ENCODE peak calls at places on chromosomes 3 and 15, in nine cellular contexts. S is A673; B is hepatic stellate cell; P is iPS-NIHi11; F is Caki2; A is BE2C; K is H7; E is progenitor cell of endocrine pancreas; Y is effector CD8-positive, alpha-beta T cell. T is an unnamed sample.

GRCh38 chr3:140022061-140022781 is 87.2 kb downstream of the CLSTN2 start:
- DNase-seq in K (no peak), P (no peak), Y (no peak), A (peak; percentile 61), F (no peak), S (no peak), B (no peak), E (no peak), T (no peak)

GRCh38 chr3:42541079-42541478 is 38.6 kb downstream of the VIPR1 start:
- DNase-seq in Y (no peak), E (no peak), S (no peak), B (no peak), P (no peak), K (no peak), F (no peak), A (no peak), T (no peak)

GRCh38 chr3:118587037-118587741 is 447.5 kb downstream of the IGSF11 start:
- DNase-seq in K (no peak), B (no peak), Y (no peak), E (no peak), A (no peak), P (no peak), S (no peak), F (no peak), T (no peak)

GRCh38 chr3:197600796-197601565 is 45.2 kb upstream of the BDH1 start:
- DNase-seq in S (no peak), E (no peak), P (no peak), K (no peak), Y (no peak), A (no peak), B (peak; percentile 60), F (no peak), T (peak; percentile 77)

GRCh38 chr15:87874896-87875661 is 381.5 kb downstream of the NTRK3 start:
- DNase-seq in K (peak; percentile 27), A (no peak), E (no peak), S (no peak), Y (no peak), B (no peak), P (peak; percentile 22), F (no peak), T (no peak)

GRCh38 chr3:156409694-156410093 is 145.2 kb downstream of the SSR3 start:
- DNase-seq in F (no peak), E (no peak), B (no peak), A (no peak), S (no peak), Y (no peak), K (no peak), P (no peak), T (no peak)

GRCh38 chr3:113600418-113601185 is 68.2 kb downstream of the SIDT1 start:
- DNase-seq in P (no peak), A (no peak), B (no peak), Y (no peak), E (no peak), S (no peak), K (no peak), F (no peak), T (no peak)

GRCh38 chr3:141410408-141410807 is 42.1 kb downstream of the ZBTB38 start:
- DNase-seq in P (no peak), E (no peak), K (no peak), F (no peak), Y (no peak), A (peak; percentile 45), S (peak; percentile 58), B (no peak), T (no peak)

GRCh38 chr15:72135719-72136118 is 17.5 kb downstream of the SENP8 start:
- DNase-seq in F (peak; percentile 14), B (no peak), S (no peak), E (no peak), K (no peak), A (no peak), Y (no peak), P (no peak), T (no peak)

GRCh38 chr3:46892285-46893145 is 15.0 kb downstream of the PTH1R start:
- DNase-seq in F (peak; percentile 89), K (peak; percentile 99), P (peak; percentile 96), B (peak; percentile 79), E (peak; percentile 54), Y (no peak), S (no peak), A (peak; percentile 63), T (peak; percentile 44)

GRCh38 chr3:8768364-8769087 is 887 bp downstream of the OXTR start:
- DNase-seq in E (no peak), B (peak; percentile 47), F (no peak), P (peak; percentile 30), A (no peak), Y (no peak), S (no peak), K (peak; percentile 73), T (no peak)

GRCh38 chr3:142645236-142645793 is 49.1 kb downstream of the PLS1 start:
- DNase-seq in Y (no peak), A (no peak), E (no peak), K (peak; percentile 10), B (peak; percentile 9), S (peak; percentile 71), F (peak; percentile 78), P (no peak), T (peak; percentile 93)

GRCh38 chr3:62415312-62415791 is 42.0 kb upstream of the FEZF2 start:
- DNase-seq in F (no peak), Y (no peak), B (no peak), A (no peak), E (no peak), K (peak; percentile 57), S (peak; percentile 32), P (peak; percentile 69), T (no peak)

GRCh38 chr3:122272889-122273288 is 52.2 kb upstream of the CSTA start:
- DNase-seq in K (no peak), B (no peak), A (no peak), Y (no peak), E (no peak), P (no peak), F (no peak), S (no peak), T (no peak)

GRCh38 chr15:51576911-51577500 is 45.6 kb downstream of the DMXL2 start:
- DNase-seq in B (no peak), A (no peak), S (peak; percentile 24), F (no peak), P (no peak), Y (no peak), E (no peak), K (no peak), T (no peak)

GRCh38 chr3:65714138-65714537 is 324.6 kb downstream of the MAGI1 start:
- DNase-seq in F (no peak), Y (no peak), B (no peak), E (no peak), K (no peak), P (no peak), A (no peak), S (no peak), T (no peak)

GRCh38 chr3:145282505-145282904 is 878.5 kb downstream of the PLOD2 start:
- DNase-seq in A (no peak), E (no peak), K (no peak), P (no peak), F (no peak), S (no peak), Y (no peak), B (no peak), T (no peak)

GRCh38 chr3:124813541-124813940 is 73.6 kb downstream of the ITGB5 start:
- DNase-seq in F (no peak), P (no peak), A (no peak), S (no peak), K (no peak), E (no peak), B (no peak), Y (no peak), T (no peak)

GRCh38 chr15:82894971-82895520 is 57.5 kb downstream of the HOMER2 start:
- DNase-seq in S (peak; percentile 51), K (peak; percentile 36), F (no peak), Y (no peak), A (no peak), B (no peak), E (no peak), P (peak; percentile 35), T (no peak)

GRCh38 chr3:124676236-124676635 is 54.0 kb upstream of the UMPS start:
- DNase-seq in K (no peak), B (peak; percentile 32), S (no peak), A (no peak), E (no peak), F (no peak), P (no peak), Y (no peak), T (no peak)

GRCh38 chr3:385151-385550 is 188.6 kb downstream of the CHL1 start:
- DNase-seq in F (peak; percentile 26), E (no peak), B (no peak), A (no peak), K (no peak), S (peak; percentile 73), Y (no peak), P (no peak), T (peak; percentile 39)

GRCh38 chr15:63833246-63833696 is 477 bp downstream of the HERC1 start:
- DNase-seq in Y (peak; percentile 27), P (peak; percentile 71), B (peak; percentile 49), A (peak; percentile 42), K (peak; percentile 78), E (peak; percentile 32), S (peak; percentile 43), F (no peak), T (no peak)

GRCh38 chr3:5809811-5810210 is 622.3 kb downstream of the EDEM1 start:
- DNase-seq in S (peak; percentile 7), P (no peak), Y (no peak), A (no peak), K (no peak), B (no peak), E (no peak), F (no peak), T (no peak)

GRCh38 chr3:43191116-43191515 is 85.2 kb upstream of the POMGNT2 start:
- DNase-seq in B (no peak), E (no peak), F (no peak), S (no peak), Y (no peak), P (no peak), K (no peak), A (no peak), T (no peak)

GRCh38 chr3:126911162-126912026 is 71.5 kb upstream of the PLXNA1 start:
- DNase-seq in F (peak; percentile 81), Y (no peak), B (peak; percentile 66), K (no peak), P (peak; percentile 29), A (no peak), S (peak; percentile 61), E (no peak), T (peak; percentile 97)

T was measured in RCC 7860.